ENCODE peak calls at places on chromosomes 2 and 18, in five cellular contexts. G, U, R, Y and E are unnamed samples.

GRCh38 chr2:150806336-150806735 is 318.9 kb upstream of the RND3 start:
- DNase-seq in G (peak; percentile 41), U (no peak), Y (no peak), R (no peak), E (no peak)

GRCh38 chr2:74671479-74671878 is 17.4 kb downstream of the SEMA4F start:
- DNase-seq in R (no peak), U (no peak), Y (no peak), G (peak; percentile 70), E (no peak)

GRCh38 chr2:30368258-30368657 is 78.8 kb upstream of the LCLAT1 start:
- DNase-seq in R (no peak), G (peak; percentile 93), Y (no peak), U (no peak), E (no peak)

GRCh38 chr2:127047054-127047453 is 59.9 kb downstream of the BIN1 start:
- DNase-seq in U (no peak), G (no peak), R (no peak), Y (no peak), E (no peak)

GRCh38 chr2:120317916-120318315 is 28.0 kb upstream of the INHBB start:
- DNase-seq in R (no peak), G (no peak), Y (no peak), U (no peak), E (no peak)

GRCh38 chr2:151928380-151928779 is 100.2 kb upstream of the ARL5A start:
- DNase-seq in Y (no peak), R (no peak), U (no peak), G (no peak), E (no peak)

GRCh38 chr2:240225660-240226475 is 85.4 kb upstream of the OTOS start:
- DNase-seq in R (no peak), U (no peak), Y (no peak), G (no peak), E (no peak)

GRCh38 chr18:23155537-23155936 is 20.3 kb downstream of the CABLES1 start:
- DNase-seq in U (no peak), Y (no peak), R (no peak), G (no peak), E (no peak)

GRCh38 chr18:63869851-63870250 is 17.7 kb upstream of the SERPINB2 start:
- DNase-seq in U (no peak), R (no peak), G (no peak), Y (no peak), E (no peak)

GRCh38 chr2:26395394-26395793 is 6.3 kb upstream of the DRC1 start:
- DNase-seq in U (no peak), Y (no peak), R (no peak), G (no peak), E (no peak)

GRCh38 chr2:142877265-142877756 is at the start of gene KYNU:
- DNase-seq in U (peak; percentile 7), G (no peak), Y (no peak), R (no peak), E (no peak)

GRCh38 chr18:76689646-76690264 is 132.6 kb upstream of the ZNF236 start:
- DNase-seq in Y (no peak), R (no peak), G (no peak), U (no peak), E (no peak)

GRCh38 chr18:3966985-3967856 is 487.9 kb downstream of the DLGAP1 start:
- DNase-seq in G (peak; percentile 79), R (no peak), U (no peak), Y (no peak), E (no peak)

GRCh38 chr2:30361751-30362394 is 85.2 kb upstream of the LCLAT1 start:
- DNase-seq in Y (no peak), G (peak; percentile 86), U (no peak), R (no peak), E (no peak)

GRCh38 chr18:72041313-72042032 is 502.7 kb downstream of the CBLN2 start:
- DNase-seq in G (no peak), Y (no peak), U (no peak), R (no peak), E (no peak)

GRCh38 chr2:15152382-15152781 is 408.8 kb downstream of the NBAS start:
- DNase-seq in R (no peak), Y (no peak), G (no peak), U (peak; percentile 27), E (no peak)

GRCh38 chr2:57886196-57886786 is 160.3 kb upstream of the VRK2 start:
- DNase-seq in R (no peak), Y (no peak), U (no peak), G (no peak), E (no peak)

GRCh38 chr2:239824866-239825704 is 200.1 kb downstream of the NDUFA10 start:
- DNase-seq in R (no peak), U (no peak), Y (peak; percentile 5), G (no peak), E (no peak)

GRCh38 chr2:65370387-65371093 is 61.9 kb downstream of the SPRED2 start:
- DNase-seq in G (no peak), R (no peak), Y (no peak), U (no peak), E (no peak)

GRCh38 chr2:70089946-70090523 is 2.8 kb downstream of the PCBP1 start:
- DNase-seq in U (no peak), R (no peak), Y (no peak), G (no peak), E (no peak)

GRCh38 chr2:204550738-204551137 is 5.5 kb downstream of the PARD3B start:
- DNase-seq in G (peak; percentile 94), U (no peak), Y (no peak), R (no peak), E (no peak)

GRCh38 chr2:51424418-51424817 is 392.5 kb upstream of the NRXN1 start:
- DNase-seq in U (no peak), G (no peak), R (no peak), Y (no peak), E (no peak)

GRCh38 chr2:95799892-95800291 is 191.7 kb downstream of the ANKRD36C start:
- DNase-seq in Y (no peak), G (no peak), R (no peak), U (no peak), E (no peak)

GRCh38 chr18:44507729-44508325 is 172.9 kb upstream of the SETBP1 start:
- DNase-seq in Y (peak; percentile 29), R (peak; percentile 26), G (no peak), U (no peak), E (no peak)

GRCh38 chr18:58315041-58315440 is 271.0 kb downstream of the NEDD4L start:
- DNase-seq in R (no peak), U (no peak), G (peak; percentile 43), Y (no peak), E (no peak)

GRCh38 chr2:182589121-182589520 is 126.9 kb upstream of the DNAJC10 start:
- DNase-seq in R (no peak), G (no peak), U (no peak), Y (no peak), E (no peak)

GRCh38 chr2:225272173-225272572 is 127.3 kb upstream of the NYAP2 start:
- DNase-seq in R (no peak), G (no peak), U (no peak), Y (no peak), E (no peak)

GRCh38 chr18:41828137-41828536 is 126.9 kb upstream of the PIK3C3 start:
- DNase-seq in U (no peak), G (no peak), Y (no peak), R (no peak), E (no peak)

GRCh38 chr2:230225486-230225885 is at the start of gene SP140:
- DNase-seq in R (peak; percentile 73), Y (peak; percentile 76), U (no peak), G (no peak), E (peak; percentile 55)

GRCh38 chr2:240163056-240163714 is 22.7 kb upstream of the OTOS start:
- DNase-seq in U (no peak), G (no peak), Y (no peak), R (no peak), E (no peak)

GRCh38 chr2:203804070-203804469 is 63.5 kb upstream of the CTLA4 start:
- DNase-seq in U (no peak), Y (peak; percentile 34), R (no peak), G (peak; percentile 100), E (no peak)

GRCh38 chr2:189624648-189625355 is 36.5 kb upstream of the ASNSD1 start:
- DNase-seq in G (no peak), Y (no peak), U (peak; percentile 13), R (no peak), E (no peak)
- TF ChIP-seq CTCF in G (no peak), Y (no peak), U (no peak), R (no peak), E (no peak)

GRCh38 chr18:55316615-55317184 is 271.3 kb downstream of the TCF4 start:
- DNase-seq in U (no peak), Y (no peak), G (no peak), R (no peak), E (no peak)

GRCh38 chr18:55318864-55319516 is 269.0 kb downstream of the TCF4 start:
- DNase-seq in Y (no peak), G (peak; percentile 74), U (no peak), R (no peak), E (no peak)

GRCh38 chr18:55319517-55319905 is 268.5 kb downstream of the TCF4 start:
- DNase-seq in Y (no peak), U (no peak), R (no peak), G (peak; percentile 76), E (no peak)

GRCh38 chr18:55317832-55318231 is 270.2 kb downstream of the TCF4 start:
- DNase-seq in G (no peak), R (no peak), U (no peak), Y (no peak), E (no peak)

DNA sequence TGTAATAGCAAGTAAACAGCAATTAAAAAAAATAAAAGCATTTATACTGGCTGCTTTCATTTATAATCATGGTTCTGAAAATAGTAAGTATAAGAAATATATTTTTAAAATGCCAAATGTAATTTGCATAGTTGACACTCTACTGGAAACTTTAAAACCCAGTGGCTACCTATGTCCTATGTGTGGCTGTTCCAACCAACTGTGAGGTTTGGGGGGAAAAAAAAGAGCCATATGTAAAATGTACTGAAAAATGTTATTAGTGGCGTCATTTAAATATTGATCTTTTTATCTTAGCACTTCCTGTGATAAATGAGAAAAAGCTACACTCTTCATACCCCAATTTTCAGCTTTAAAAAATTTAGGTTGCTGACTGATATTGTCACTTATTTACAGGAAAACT is 270.7 kb downstream of the TCF4 start:
- DNase-seq in U (no peak), Y (no peak), G (no peak), R (no peak), E (no peak)
- H3K27ac ChIP-seq in U (no peak overlapping the region), Y (no peak overlapping the region), G (no peak overlapping the region), R (peak overlapping the region; percentile 93), E (no peak overlapping the region)

DNA sequence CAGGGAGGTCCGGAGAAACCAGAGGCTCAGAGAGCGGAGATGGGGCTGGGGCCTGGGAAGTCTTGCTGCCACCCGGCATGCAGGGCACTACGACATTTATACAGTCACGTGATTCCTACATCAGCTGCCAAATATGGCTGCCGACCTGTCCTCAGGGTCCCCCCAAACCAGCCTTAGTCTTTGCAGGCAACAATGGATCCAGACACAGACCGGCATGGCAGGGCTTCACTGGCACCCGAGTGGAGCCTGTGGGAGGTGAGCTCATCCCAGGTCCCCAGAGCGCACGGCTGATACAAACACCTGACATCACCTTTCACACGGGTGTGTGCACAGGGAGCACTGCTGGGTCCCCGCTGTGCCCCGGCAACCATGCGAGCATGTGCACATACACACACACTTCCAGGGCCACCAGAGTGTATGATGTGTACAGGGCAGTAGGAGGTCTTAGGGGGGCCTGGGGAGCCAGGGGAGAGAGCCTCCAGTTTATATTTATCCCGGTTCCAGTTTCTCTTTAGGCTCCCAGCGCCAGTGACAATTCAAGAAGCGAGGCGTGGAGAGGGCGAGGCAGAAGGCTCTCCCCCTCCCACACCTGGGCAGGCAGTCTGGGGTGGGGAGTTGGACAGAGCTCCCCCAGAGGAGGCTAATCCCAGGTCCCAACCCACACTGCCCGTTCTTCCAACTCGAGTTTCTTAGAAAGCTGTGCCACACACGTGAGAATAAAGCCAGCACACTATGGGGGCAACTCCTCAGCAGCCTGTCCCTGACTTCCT is 2.7 kb downstream of the SEMA4C start:
- DNase-seq in Y (no peak), U (no peak), G (no peak), R (no peak), E (no peak)
- TF ChIP-seq CTCF in Y (no peak), U (no peak), G (no peak), R (no peak), E (no peak)

GRCh38 chr2:20439193-20439475 is 7.7 kb upstream of the RHOB start:
- DNase-seq in R (peak; percentile 31), U (no peak), G (no peak), Y (no peak), E (no peak)
- H3K27ac ChIP-seq in R (peak overlapping the region; percentile 77), U (no peak overlapping the region), G (no peak overlapping the region), Y (no peak overlapping the region), E (no peak overlapping the region)